ENCODE peak calls at places on chromosomes 5 and 9, in ten cellular contexts. V, E, M, J, P, D, R, H, L and Q are unnamed samples.

GRCh38 chr9:87696641-87697040 is 29.3 kb upstream of the CTSL start:
- DNase-seq in P (no peak), M (no peak), H (no peak), V (no peak), L (no peak), D (no peak), E (no peak), J (no peak), R (no peak), Q (no peak)

GRCh38 chr9:134492721-134493470 is 148.7 kb upstream of the COL5A1 start:
- DNase-seq in L (peak; percentile 74), H (peak; percentile 42), E (no peak), R (no peak), D (peak; percentile 59), P (no peak), V (no peak), M (no peak), J (no peak), Q (peak; percentile 39)

GRCh38 chr5:44845777-44846176 is 37.0 kb downstream of the MRPS30 start:
- DNase-seq in D (no peak), P (no peak), R (no peak), J (no peak), L (no peak), H (no peak), M (no peak), E (no peak), V (no peak), Q (no peak)

GRCh38 chr9:15191358-15191757 is 115.7 kb downstream of the TTC39B start:
- DNase-seq in H (no peak), V (peak; percentile 9), J (no peak), L (no peak), R (no peak), E (no peak), D (no peak), M (no peak), P (no peak), Q (no peak)

GRCh38 chr5:16807475-16807874 is 128.6 kb downstream of the MYO10 start:
- DNase-seq in M (no peak), H (no peak), V (no peak), R (no peak), J (no peak), D (no peak), L (no peak), P (no peak), E (no peak), Q (no peak)

GRCh38 chr5:117801583-117801982 is 1186.8 kb downstream of the DTWD2 start:
- DNase-seq in E (no peak), J (no peak), L (no peak), P (no peak), R (no peak), M (no peak), D (no peak), V (no peak), H (no peak), Q (no peak)

GRCh38 chr5:154899107-154899816 is 38.7 kb downstream of the GEMIN5 start:
- DNase-seq in D (no peak), V (no peak), R (no peak), J (no peak), L (peak; percentile 87), M (no peak), E (no peak), H (no peak), P (peak; percentile 29), Q (no peak)

GRCh38 chr5:5314626-5315025 is 107.9 kb upstream of the ICE1 start:
- DNase-seq in R (no peak), L (no peak), V (no peak), E (no peak), J (no peak), D (no peak), P (no peak), H (no peak), M (no peak), Q (no peak)

DNA sequence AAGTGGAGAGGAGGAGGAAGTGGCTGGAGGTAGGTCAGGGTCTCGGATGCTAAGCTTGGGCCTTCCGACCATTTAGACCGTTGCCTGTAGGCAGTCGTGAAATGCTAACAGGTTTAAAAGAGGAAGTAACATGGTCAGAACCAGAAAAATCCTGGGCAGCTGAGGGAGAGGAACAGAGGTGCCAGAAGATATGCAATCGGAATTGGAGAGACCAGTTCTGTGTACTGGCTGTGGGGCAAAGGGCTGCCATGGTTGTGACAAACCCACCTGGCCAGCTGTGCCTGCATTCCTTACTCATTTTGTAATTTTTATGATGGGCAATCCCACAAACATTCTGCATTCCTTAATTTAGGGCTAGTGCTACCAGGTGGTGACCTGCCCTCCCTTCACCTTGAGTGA is 37.3 kb downstream of the B4GALT1 start:
- DNase-seq in R (peak; percentile 53), M (no peak), H (no peak), D (no peak), V (peak; percentile 70), E (no peak), P (no peak), L (peak; percentile 66), J (no peak), Q (no peak)
- H3K4me3 ChIP-seq in R (no peak overlapping the region), M (no peak overlapping the region), H (no peak overlapping the region), D (no peak overlapping the region), V (no peak overlapping the region), E (no peak overlapping the region), P (no peak overlapping the region), L (no peak overlapping the region), J (no peak overlapping the region), Q (no peak overlapping the region)

GRCh38 chr5:54646285-54647101 is 128.9 kb downstream of the SNX18 start:
- DNase-seq in H (no peak), E (peak; percentile 18), V (peak; percentile 83), L (peak; percentile 94), D (peak; percentile 84), P (peak; percentile 96), M (peak; percentile 77), R (peak; percentile 57), J (peak; percentile 33), Q (peak; percentile 45)
- H3K4me3 ChIP-seq in H (no peak overlapping the region), E (no peak overlapping the region), V (no peak overlapping the region), L (no peak overlapping the region), D (no peak overlapping the region), P (no peak overlapping the region), M (no peak overlapping the region), R (no peak overlapping the region), J (peak overlapping the region; percentile 12), Q (no peak overlapping the region)

DNA sequence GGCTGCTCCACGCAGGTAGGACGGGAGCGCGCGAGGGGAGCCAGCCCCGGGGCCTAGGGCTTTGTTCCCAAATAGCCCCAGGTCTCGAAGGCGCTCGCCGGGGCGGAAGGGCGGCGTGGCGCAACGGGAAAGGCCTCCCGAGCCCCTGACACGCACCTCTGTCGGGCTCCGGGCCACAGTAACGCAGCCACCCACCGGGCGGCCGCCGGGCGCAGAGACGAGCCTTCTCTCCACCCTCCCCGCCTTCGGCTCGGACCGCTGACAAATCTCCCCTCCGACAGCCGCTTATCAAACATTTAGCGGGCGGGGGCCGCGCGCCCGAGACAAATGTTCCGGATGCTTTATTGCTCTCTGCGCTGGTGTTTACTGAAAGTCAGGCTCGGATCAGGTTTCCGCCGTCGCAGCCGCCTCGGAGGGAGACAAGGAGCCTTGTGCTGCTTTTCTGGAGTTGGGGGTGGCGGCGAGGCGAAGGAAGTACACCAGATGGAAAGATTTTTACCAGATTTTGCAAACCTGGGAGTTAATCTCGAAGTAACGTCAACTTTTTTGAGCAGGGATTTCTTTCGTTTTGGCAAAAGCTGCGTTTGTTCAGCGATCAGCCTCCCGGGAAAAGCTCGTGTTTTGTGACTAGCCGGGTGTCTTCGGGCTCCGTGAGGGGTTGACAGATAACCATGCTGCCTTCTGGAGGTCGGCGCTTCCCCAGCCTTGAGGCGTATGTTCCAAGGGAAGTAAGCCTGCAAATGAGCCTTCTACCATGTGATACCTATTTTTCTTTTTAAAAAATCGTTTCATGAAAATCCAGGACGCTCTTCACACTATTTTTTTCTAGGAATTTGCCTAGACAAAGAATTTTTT is 956 bp downstream of the RGMB start:
- DNase-seq in M (no peak), L (peak; percentile 95), H (peak; percentile 66), R (peak; percentile 82), J (no peak), P (peak; percentile 80), V (peak; percentile 77), E (no peak), D (peak; percentile 86), Q (peak; percentile 69)
- H3K4me3 ChIP-seq in M (peak overlapping the region; percentile 85), L (peak overlapping the region; percentile 81), H (peak overlapping the region; percentile 81), R (peak overlapping the region; percentile 76), J (peak overlapping the region; percentile 70), P (peak overlapping the region; percentile 83), V (peak overlapping the region; percentile 66), E (peak overlapping the region; percentile 75), D (peak overlapping the region; percentile 65), Q (peak overlapping the region; percentile 95)

GRCh38 chr9:109791747-109792146 is 11.7 kb downstream of the PALM2AKAP2 start:
- DNase-seq in P (no peak), L (no peak), H (no peak), R (no peak), J (no peak), E (no peak), D (no peak), V (no peak), M (no peak), Q (no peak)
- H3K4me3 ChIP-seq in P (no peak overlapping the region), L (no peak overlapping the region), H (no peak overlapping the region), R (no peak overlapping the region), J (no peak overlapping the region), E (no peak overlapping the region), D (no peak overlapping the region), V (no peak overlapping the region), M (no peak overlapping the region), Q (no peak overlapping the region)

GRCh38 chr9:113885183-113886002 is 9.3 kb downstream of the ZNF618 start:
- DNase-seq in E (no peak), P (no peak), R (no peak), H (no peak), J (no peak), L (no peak), V (no peak), M (no peak), D (no peak), Q (no peak)
- H3K4me3 ChIP-seq in E (no peak overlapping the region), P (no peak overlapping the region), R (no peak overlapping the region), H (no peak overlapping the region), J (peak overlapping the region; percentile 42), L (no peak overlapping the region), V (no peak overlapping the region), M (no peak overlapping the region), D (no peak overlapping the region), Q (no peak overlapping the region)

GRCh38 chr5:76622076-76622475 is 1.1 kb downstream of the F2RL2 start:
- DNase-seq in P (no peak), E (no peak), J (no peak), M (no peak), V (no peak), R (no peak), L (no peak), D (no peak), H (no peak), Q (no peak)

GRCh38 chr5:76620166-76620565 is 3.0 kb downstream of the F2RL2 start:
- DNase-seq in M (no peak), H (no peak), E (no peak), R (no peak), D (no peak), J (no peak), L (no peak), P (no peak), V (no peak), Q (no peak)

GRCh38 chr5:76626738-76627137 is 3.5 kb upstream of the F2RL2 start:
- DNase-seq in P (no peak), D (no peak), R (no peak), E (no peak), M (no peak), H (no peak), L (no peak), V (peak; percentile 49), J (no peak), Q (no peak)

GRCh38 chr5:76625087-76625860 is 2.1 kb upstream of the F2RL2 start:
- DNase-seq in H (no peak), R (no peak), J (no peak), D (no peak), V (no peak), P (no peak), E (no peak), M (no peak), L (no peak), Q (no peak)

GRCh38 chr5:76622973-76623596 is at the start of gene F2RL2:
- DNase-seq in R (no peak), V (no peak), L (no peak), M (no peak), D (no peak), E (peak; percentile 25), J (no peak), H (peak; percentile 68), P (peak; percentile 82), Q (no peak)
- H3K4me3 ChIP-seq in R (no peak within 1 kb of the TSS), V (no peak within 1 kb of the TSS), L (no peak within 1 kb of the TSS), M (no peak within 1 kb of the TSS), D (no peak within 1 kb of the TSS), E (no peak within 1 kb of the TSS), J (no peak within 1 kb of the TSS), H (no peak within 1 kb of the TSS), P (peak within 1 kb of the TSS; percentile 31), Q (no peak within 1 kb of the TSS)